ENCODE peak calls at places on chromosome 4, in seven cellular contexts. J is endothelial cell of umbilical vein; U is stimulated activated CD8-positive, alpha-beta memory T cell treated with anti-CD3 and anti-CD28 coated beads, Interleukin-15, amount 100 ng/mL, for 4 hours; X is mammary epithelial cell; A is AG20443; P is stimulated activated CD4-positive, alpha-beta T cell treated with anti-CD3 and anti-CD28 coated beads, Interleukin-1b, Interleukin-23, amount 100 ng/mL, for 24 hours; H is IMR-90. O is an unnamed sample.

GRCh38 chr4:79050521-79050880 is 111.3 kb upstream of the PAQR3 start:
- DNase-seq in J (no peak), U (no peak), X (no peak), A (no peak), P (no peak), H (no peak), O (no peak)

GRCh38 chr4:185566972-185567749 is 31.9 kb upstream of the PDLIM3 start:
- DNase-seq in J (peak; percentile 93), U (no peak), X (no peak), A (peak; percentile 50), P (no peak), H (peak; percentile 90), O (no peak)

GRCh38 chr4:176443646-176444409 is 124.1 kb downstream of the SPCS3 start:
- DNase-seq in J (no peak), U (no peak), X (peak; percentile 48), A (no peak), P (no peak), H (no peak), O (no peak)

GRCh38 chr4:6463311-6464289 is 8.8 kb downstream of the PPP2R2C start:
- DNase-seq in J (no peak), U (no peak), X (no peak), A (no peak), P (no peak), H (no peak), O (no peak)

GRCh38 chr4:139568206-139568969 is 12.4 kb upstream of the SETD7 start:
- DNase-seq in J (no peak), U (no peak), X (peak; percentile 70), A (no peak), P (no peak), H (no peak), O (no peak)

GRCh38 chr4:67674098-67674497 is 26.9 kb downstream of the UBA6 start:
- DNase-seq in J (no peak), U (no peak), X (no peak), A (no peak), P (no peak), H (no peak), O (no peak)

GRCh38 chr4:142293536-142293935 is 552.6 kb downstream of the INPP4B start:
- DNase-seq in J (no peak), U (no peak), X (no peak), A (no peak), P (no peak), H (peak; percentile 80), O (no peak)

GRCh38 chr4:173218411-173219125 is 50.0 kb downstream of the GALNT7 start:
- DNase-seq in J (peak; percentile 83), U (no peak), X (peak; percentile 27), A (peak; percentile 40), P (no peak), H (peak; percentile 73), O (no peak)

GRCh38 chr4:127261476-127261875 is 371.3 kb upstream of the INTU start:
- DNase-seq in J (no peak), U (no peak), X (peak; percentile 56), A (no peak), P (no peak), H (no peak), O (no peak)

GRCh38 chr4:184826315-184827266 is 823 bp upstream of the ACSL1 start:
- DNase-seq in J (peak; percentile 36), U (peak; percentile 17), X (no peak), A (peak; percentile 58), P (peak; percentile 48), H (peak; percentile 16), O (no peak)

GRCh38 chr4:54542540-54543041 is 115.2 kb upstream of the KIT start:
- DNase-seq in J (no peak), U (no peak), X (no peak), A (no peak), P (no peak), H (peak; percentile 16), O (no peak)

GRCh38 chr4:8745036-8745827 is 126.4 kb downstream of the HMX1 start:
- DNase-seq in J (no peak), U (no peak), X (no peak), A (no peak), P (no peak), H (no peak), O (no peak)

GRCh38 chr4:21733894-21734630 is 214.5 kb downstream of the KCNIP4 start:
- DNase-seq in J (no peak), U (no peak), X (no peak), A (no peak), P (no peak), H (no peak), O (no peak)

O was measured in cortex of kidney.